ENCODE peak calls at places on chromosomes 11 and 22, in five cellular contexts. U, K, Q, G and R are unnamed samples.

GRCh38 chr11:629237-629583 is 2.2 kb upstream of the SCT start:
- DNase-seq in U (peak), K (no peak), Q (no peak), G (no peak), R (no peak)

GRCh38 chr11:1486054-1486825 is at the start of gene MOB2:
- DNase-seq in U (no peak), K (no peak), Q (peak), G (no peak), R (peak)

GRCh38 chr11:57614234-57614772 is 16.8 kb downstream of the SERPING1 start:
- DNase-seq in U (no peak), K (no peak), Q (no peak), G (no peak), R (no peak)

GRCh38 chr11:1862588-1863351 is 9.9 kb downstream of the LSP1 start:
- DNase-seq in U (no peak), K (no peak), Q (peak), G (no peak), R (peak)

GRCh38 chr11:3984896-3985295 is 109.7 kb upstream of the RRM1 start:
- DNase-seq in U (no peak), K (no peak), Q (peak), G (peak), R (no peak)

GRCh38 chr22:28435960-28436359 is 243.7 kb downstream of the TTC28 start:
- DNase-seq in U (no peak), K (no peak), Q (no peak), G (no peak), R (no peak)

GRCh38 chr11:20357150-20357549 is 6.4 kb upstream of the HTATIP2 start:
- DNase-seq in U (no peak), K (no peak), Q (no peak), G (no peak), R (no peak)

GRCh38 chr11:71489311-71490043 is 36.5 kb downstream of the NADSYN1 start:
- DNase-seq in U (no peak), K (no peak), Q (peak), G (peak), R (peak)

GRCh38 chr11:122559734-122560382 is 95.7 kb upstream of the UBASH3B start:
- DNase-seq in U (peak), K (no peak), Q (no peak), G (peak), R (no peak)

GRCh38 chr11:28169816-28170215 is 61.6 kb downstream of the METTL15 start:
- DNase-seq in U (no peak), K (no peak), Q (peak), G (no peak), R (peak)

GRCh38 chr11:33690290-33691050 is 10.2 kb downstream of the C11orf91 start:
- DNase-seq in U (no peak), K (no peak), Q (peak), G (no peak), R (peak)